ENCODE peak calls at places on chromosomes 11 and 22, in four cellular contexts. H is bronchial epithelial cell, D is IMR-90, O is mammary epithelial cell. N is an unnamed sample.

GRCh38 chr11:124402326-124402922 is 3.6 kb upstream of the OR8B3 start:
- DNase-seq in H (peak), O (peak), D (peak), N (no peak)

GRCh38 chr11:35352107-35352888 is 67.1 kb downstream of the SLC1A2 start:
- DNase-seq in O (peak), D (peak), H (peak), N (no peak)

GRCh38 chr22:19060356-19061009 is 61.7 kb downstream of the DGCR2 start:
- DNase-seq in H (peak), D (peak), O (peak), N (peak)

GRCh38 chr11:2526808-2527381 is 82.1 kb downstream of the KCNQ1 start:
- DNase-seq in D (no peak), O (no peak), H (no peak), N (peak)

GRCh38 chr11:99368579-99368978 is 347.8 kb downstream of the CNTN5 start:
- DNase-seq in H (peak), O (no peak), D (no peak), N (no peak)

GRCh38 chr22:17827466-17827865 is 53.2 kb upstream of the BID start:
- DNase-seq in O (no peak), H (no peak), D (no peak), N (no peak)

GRCh38 chr11:21909145-21909544 is 283.7 kb upstream of the ANO5 start:
- DNase-seq in D (no peak), O (no peak), H (peak), N (no peak)

GRCh38 chr11:10459029-10459970 is 4.2 kb downstream of the AMPD3 start:
- DNase-seq in H (no peak), O (no peak), D (no peak), N (no peak)

GRCh38 chr11:77188912-77189491 is 61.0 kb downstream of the MYO7A start:
- DNase-seq in D (no peak), H (no peak), O (no peak), N (no peak)

GRCh38 chr11:43547900-43548381 is 132.6 kb upstream of the HSD17B12 start:
- DNase-seq in D (no peak), O (no peak), H (no peak), N (no peak)

GRCh38 chr11:59967677-59968394 is 4.0 kb downstream of the OOSP4A start:
- DNase-seq in O (no peak), H (no peak), D (no peak), N (no peak)

GRCh38 chr11:122155765-122156527 is 39.9 kb upstream of the BLID start:
- DNase-seq in D (no peak), H (no peak), O (no peak), N (no peak)

GRCh38 chr11:87150936-87151335 is 113.2 kb downstream of the TMEM135 start:
- DNase-seq in O (peak), D (peak), H (peak), N (no peak)

GRCh38 chr11:70766901-70767300 is 368.6 kb downstream of the CTTN start:
- DNase-seq in D (no peak), H (no peak), O (no peak), N (no peak)

GRCh38 chr22:24496661-24497060 is 1.5 kb downstream of the UPB1 start:
- DNase-seq in O (no peak), H (no peak), D (no peak), N (no peak)

GRCh38 chr11:93133710-93134109 is 64.1 kb downstream of the SLC36A4 start:
- DNase-seq in H (peak), O (no peak), D (peak), N (no peak)

GRCh38 chr11:124970925-124971324 is 16.9 kb downstream of the CCDC15 start:
- DNase-seq in D (peak), H (peak), O (peak), N (no peak)

GRCh38 chr22:44454113-44454769 is 43.8 kb downstream of the RTL6 start:
- DNase-seq in H (no peak), O (no peak), D (no peak), N (peak)

GRCh38 chr11:94147433-94147845 is 18.8 kb downstream of the PANX1 start:
- DNase-seq in D (no peak), H (no peak), O (no peak), N (no peak)

GRCh38 chr11:92662580-92662979 is 306.9 kb upstream of the MTNR1B start:
- DNase-seq in H (no peak), D (no peak), O (no peak), N (no peak)

GRCh38 chr11:1619449-1619848 is 2.5 kb downstream of the KRTAP5-4 start:
- DNase-seq in O (peak), H (no peak), D (peak), N (no peak)

GRCh38 chr11:130546438-130546837 is 98.0 kb downstream of the ADAMTS15 start:
- DNase-seq in H (no peak), O (no peak), D (no peak), N (no peak)

GRCh38 chr11:57473208-57473930 is 13.0 kb downstream of the RTN4RL2 start:
- DNase-seq in H (no peak), O (no peak), D (no peak), N (no peak)

GRCh38 chr11:45405916-45406670 is 120.0 kb upstream of the SYT13 start:
- DNase-seq in D (peak), H (peak), O (no peak), N (no peak)
- TF ChIP-seq CTCF in D (peak), H (peak), O (peak), N (no peak)

GRCh38 chr11:114960117-114960516 is 281.8 kb downstream of the NXPE2 start:
- DNase-seq in H (no peak), O (no peak), D (no peak), N (no peak)

GRCh38 chr11:114964676-114965214 is 286.4 kb downstream of the NXPE2 start:
- DNase-seq in O (no peak), D (no peak), H (no peak), N (no peak)
- TF ChIP-seq CTCF in O (no peak), D (no peak), H (no peak), N (no peak)

GRCh38 chr11:64879226-64879900 is 942 bp upstream of the EHD1 start:
- DNase-seq in D (no peak), O (no peak), H (no peak), N (no peak)

GRCh38 chr11:64878223-64878493 is 263 bp downstream of the EHD1 start:
- DNase-seq in O (no peak), D (no peak), H (no peak), N (no peak)

GRCh38 chr11:64877390-64878222 is 815 bp downstream of the EHD1 start:
- DNase-seq in O (no peak), D (no peak), H (no peak), N (no peak)

GRCh38 chr11:64880240-64881001 is 2.0 kb upstream of the EHD1 start:
- DNase-seq in D (no peak), H (no peak), O (no peak), N (no peak)

GRCh38 chr11:64878494-64879225 is at the start of gene EHD1:
- DNase-seq in D (peak), O (peak), H (peak), N (peak)
- TF ChIP-seq CTCF in D (peak), O (peak), H (peak), N (peak)

DNA sequence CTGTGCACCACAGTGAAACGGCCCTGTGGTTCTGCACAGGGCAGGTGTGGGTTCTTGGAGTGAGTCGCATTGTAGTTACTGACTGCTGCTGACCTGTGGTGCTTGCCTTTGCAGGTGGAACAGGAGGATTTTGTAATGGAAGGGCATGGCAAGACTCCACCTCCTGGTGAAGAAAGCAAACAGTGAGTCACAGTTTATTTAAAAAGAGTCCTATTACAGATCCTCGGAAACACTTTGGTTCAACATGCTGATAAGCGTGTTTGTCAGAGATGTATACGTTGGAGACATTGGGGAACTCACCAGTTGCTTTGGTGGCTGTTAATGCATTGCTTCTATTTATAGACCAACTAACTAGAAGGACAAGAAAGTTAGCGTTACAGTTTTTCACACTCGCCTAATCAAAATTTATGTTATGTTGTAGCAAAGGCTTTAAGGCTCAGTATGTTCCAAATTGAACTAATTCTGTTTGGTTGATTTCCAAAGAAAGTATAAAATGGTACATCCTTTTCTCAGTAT is 21.7 kb upstream of the TNRC6B start:
- DNase-seq in D (peak), H (peak), O (peak), N (no peak)
- TF ChIP-seq CTCF in D (peak), H (peak), O (no peak), N (no peak)

N was measured in suprapubic skin.